ENCODE peak calls at places on chromosomes 5 and 9, in eight cellular contexts. P, Z, V, R, O, E, K and U are unnamed samples.

GRCh38 chr5:88833371-88834107 is 49.4 kb downstream of the MEF2C start:
- DNase-seq in O (no peak), P (no peak), R (no peak), Z (peak; percentile 63), E (peak; percentile 24), K (no peak), V (no peak), U (no peak)

GRCh38 chr9:130265431-130266235 is at the start of gene HMCN2:
- DNase-seq in V (no peak), R (peak; percentile 64), K (no peak), Z (no peak), P (no peak), E (no peak), O (no peak), U (no peak)

GRCh38 chr9:1337169-1337568 is 287.0 kb downstream of the DMRT2 start:
- DNase-seq in R (no peak), Z (no peak), P (no peak), K (no peak), V (no peak), O (no peak), E (no peak), U (no peak)

GRCh38 chr5:96340357-96340756 is 92.7 kb downstream of the PCSK1 start:
- DNase-seq in O (no peak), K (no peak), V (no peak), P (no peak), R (no peak), E (no peak), Z (no peak), U (no peak)

GRCh38 chr5:168364738-168365550 is 73.5 kb downstream of the WWC1 start:
- DNase-seq in O (no peak), V (no peak), K (no peak), P (no peak), E (no peak), Z (no peak), R (peak; percentile 21), U (no peak)

GRCh38 chr9:124217839-124218437 is 39.8 kb upstream of the NEK6 start:
- DNase-seq in R (no peak), E (no peak), K (no peak), O (no peak), Z (no peak), P (no peak), V (no peak), U (no peak)

GRCh38 chr5:68680376-68680775 is 413.4 kb upstream of the SLC30A5 start:
- DNase-seq in R (no peak), O (no peak), E (no peak), Z (no peak), P (no peak), K (no peak), V (no peak), U (no peak)

GRCh38 chr5:10611290-10611689 is 47.4 kb downstream of the ANKRD33B start:
- DNase-seq in P (no peak), O (no peak), E (no peak), K (no peak), V (no peak), R (no peak), Z (no peak), U (no peak)